ENCODE peak calls at places on chromosomes 2 and 18, in ten cellular contexts. K is Panc1, R is IMR-90, N is body of pancreas, Q is A549, F is suprapubic skin, Z is GM23338, E is heart left ventricle, C is endodermal cell, B is ovary. I is an unnamed sample. For H3K4me1, the result is how much of the 10 kb centered on the place peaks cover.

GRCh38 chr18:10122116-10122515 is 208.3 kb downstream of the VAPA start:
- DNase-seq in K (no peak), R (peak), N (no peak), Q (no peak), F (no peak), Z (no peak), E (no peak), C (no peak), B (no peak), I (no peak)

GRCh38 chr2:204608261-204608660 is 63.0 kb downstream of the PARD3B start:
- DNase-seq in K (no peak), R (peak), N (no peak), Q (no peak), F (no peak), Z (no peak), E (no peak), C (no peak), B (peak), I (no peak)

GRCh38 chr2:3233877-3234276 is 143.7 kb downstream of the EIPR1 start:
- DNase-seq in K (no peak), R (no peak), N (no peak), Q (no peak), F (no peak), Z (no peak), E (no peak), C (peak), B (no peak), I (no peak)

GRCh38 chr2:26768759-26769500 is 4.8 kb downstream of the SLC35F6 start:
- DNase-seq in K (no peak), R (no peak), N (no peak), Q (peak), F (peak), Z (no peak), E (peak), C (no peak), B (no peak), I (peak)

GRCh38 chr2:222568866-222569265 is 87.0 kb downstream of the FARSB start:
- DNase-seq in K (no peak), R (peak), N (no peak), Q (no peak), F (no peak), Z (peak), E (no peak), C (no peak), B (no peak), I (no peak)

GRCh38 chr2:202249521-202249850 is 11.1 kb upstream of the SUMO1 start:
- DNase-seq in K (no peak), R (peak), N (no peak), Q (no peak), F (no peak), Z (no peak), E (no peak), C (peak), B (no peak), I (no peak)

GRCh38 chr2:143928184-143928583 is 591.7 kb downstream of the ZEB2 start:
- DNase-seq in K (no peak), R (no peak), N (no peak), Q (no peak), F (no peak), Z (no peak), E (no peak), C (no peak), B (no peak), I (no peak)

GRCh38 chr18:712401-713134 is at the start of gene ENOSF1:
- DNase-seq in K (peak), R (peak), N (peak), Q (peak), F (peak), Z (peak), E (peak), C (peak), B (peak), I (peak)

GRCh38 chr2:239725551-239725890 is 299.6 kb downstream of the NDUFA10 start:
- DNase-seq in K (no peak), R (no peak), N (no peak), Q (no peak), F (peak), Z (no peak), E (no peak), C (peak), B (no peak), I (no peak)

DNA sequence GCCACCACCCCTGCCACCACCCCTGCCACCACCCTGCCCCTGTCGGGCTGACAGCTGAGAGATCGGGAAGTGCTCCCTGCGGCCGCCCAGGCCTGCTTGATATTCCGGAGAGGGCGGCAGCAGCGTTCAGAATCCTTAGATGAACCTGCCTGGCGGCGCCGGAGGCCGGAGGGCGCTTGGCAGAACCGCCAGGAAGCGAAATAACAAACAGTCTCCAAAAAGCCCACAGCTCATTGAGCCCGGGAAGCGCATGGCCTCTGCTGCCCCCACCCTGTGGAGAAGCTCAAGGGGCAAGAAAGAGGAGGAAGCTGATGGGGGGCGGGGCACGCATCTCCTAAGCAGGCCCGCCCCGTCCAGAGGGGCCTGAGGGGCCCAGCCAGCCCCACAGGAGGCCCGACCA is 92.2 kb upstream of the MBOAT2 start:
- DNase-seq in K (no peak), R (peak), N (no peak), Q (no peak), F (no peak), Z (peak), E (peak), C (peak), B (peak), I (peak)
- TF ChIP-seq CTCF in K (no peak), R (peak), N (no peak), Q (no peak), F (no peak), Z (no peak), E (peak), C (peak), B (no peak), I (peak)

GRCh38 chr2:45382744-45383143 is 228.3 kb downstream of the SRBD1 start:
- DNase-seq in K (no peak), R (peak), N (no peak), Q (no peak), F (no peak), Z (no peak), E (no peak), C (no peak), B (no peak), I (no peak)
- H3K4me1 ChIP-seq in K (under half), R (under half), N (under half), Q (under half), F (under half), Z (under half), E (under half), C (under half), B (under half), I (under half)

GRCh38 chr2:152344561-152345195 is 9.7 kb downstream of the FMNL2 start:
- DNase-seq in K (no peak), R (no peak), N (no peak), Q (no peak), F (no peak), Z (no peak), E (no peak), C (no peak), B (no peak), I (no peak)
- TF ChIP-seq CTCF in K (no peak), R (no peak), N (no peak), Q (no peak), F (no peak), Z (no peak), E (no peak), C (no peak), B (no peak), I (no peak)

GRCh38 chr2:101829018-101829396 is 131.5 kb downstream of the MAP4K4 start:
- DNase-seq in K (no peak), R (no peak), N (no peak), Q (no peak), F (no peak), Z (no peak), E (no peak), C (no peak), B (no peak), I (no peak)
- H3K4me1 ChIP-seq in K (under half), R (under half), N (under half), Q (under half), F (under half), Z (under half), E (under half), C (under half), B (under half), I (under half)

DNA sequence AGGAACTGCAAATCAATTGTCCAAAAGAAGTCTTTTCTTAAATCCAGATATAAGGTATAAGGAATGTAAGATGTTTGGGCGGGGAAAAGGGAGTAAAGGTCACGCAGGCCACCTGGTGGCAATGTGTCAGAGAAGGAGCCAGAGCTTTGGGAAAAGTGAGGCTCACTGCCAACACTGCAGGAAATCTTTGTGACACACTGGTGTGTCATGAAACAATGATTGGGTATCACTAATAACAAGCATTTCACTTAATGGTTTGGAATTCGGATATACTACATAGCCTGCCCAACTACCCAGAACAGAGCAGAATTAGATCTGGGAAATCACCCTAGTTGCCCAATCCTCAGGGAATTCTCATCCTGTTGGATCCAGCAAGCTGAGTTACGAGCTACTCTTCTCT is 61.0 kb downstream of the RBMS1 start:
- DNase-seq in K (no peak), R (peak), N (no peak), Q (peak), F (no peak), Z (peak), E (no peak), C (peak), B (no peak), I (no peak)
- TF ChIP-seq CTCF in K (peak), R (no peak), N (no peak), Q (no peak), F (no peak), Z (peak), E (no peak), C (peak), B (no peak), I (no peak)

DNA sequence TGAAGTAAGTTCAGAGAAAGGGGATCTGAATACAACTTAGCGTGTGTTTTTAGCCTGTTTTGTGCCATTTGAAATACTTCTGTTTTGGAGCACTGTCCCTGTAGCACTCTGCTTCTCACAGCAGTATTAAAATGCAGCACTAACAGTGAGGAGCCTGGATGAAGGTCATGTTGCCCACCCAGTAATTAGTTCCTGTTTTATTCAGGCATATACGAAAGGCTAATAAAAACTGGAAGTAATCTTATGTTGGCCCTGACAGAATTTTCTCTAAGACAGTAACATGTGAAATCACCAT is 113.6 kb downstream of the CRIM1 start:
- DNase-seq in K (no peak), R (no peak), N (no peak), Q (no peak), F (no peak), Z (no peak), E (no peak), C (no peak), B (no peak), I (no peak)
- H3K4me1 ChIP-seq in K (under half), R (under half), N (under half), Q (under half), F (under half), Z (under half), E (under half), C (under half), B (under half), I (under half)

GRCh38 chr2:186991766-186992417 is 142.9 kb upstream of the ZSWIM2 start:
- DNase-seq in K (no peak), R (no peak), N (no peak), Q (no peak), F (no peak), Z (no peak), E (no peak), C (no peak), B (no peak), I (no peak)
- TF ChIP-seq CTCF in K (peak), R (no peak), N (no peak), Q (no peak), F (no peak), Z (no peak), E (peak), C (no peak), B (no peak), I (no peak)

DNA sequence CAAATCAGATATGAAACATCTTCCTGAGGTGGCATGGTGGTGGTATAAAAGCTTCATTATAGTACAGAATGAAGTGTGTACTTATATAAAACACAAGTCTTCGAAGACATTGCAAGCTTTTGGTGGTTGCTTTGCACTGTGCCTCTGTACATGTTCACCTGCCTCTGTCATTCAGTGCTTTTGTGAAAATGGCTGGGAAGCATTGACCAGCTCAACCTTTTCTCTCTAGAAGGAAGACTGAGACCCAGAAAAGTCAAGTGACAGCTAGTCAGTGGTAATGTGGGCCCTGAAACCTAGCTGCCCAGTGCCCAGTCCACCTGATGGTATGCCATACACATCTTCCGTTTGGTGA is 12.1 kb downstream of the ITGA6 start:
- DNase-seq in K (no peak), R (no peak), N (no peak), Q (no peak), F (peak), Z (no peak), E (no peak), C (no peak), B (no peak), I (no peak)
- H3K4me1 ChIP-seq in K (half or more), R (under half), N (half or more), Q (half or more), F (half or more), Z (half or more), E (under half), C (under half), B (under half), I (under half)

DNA sequence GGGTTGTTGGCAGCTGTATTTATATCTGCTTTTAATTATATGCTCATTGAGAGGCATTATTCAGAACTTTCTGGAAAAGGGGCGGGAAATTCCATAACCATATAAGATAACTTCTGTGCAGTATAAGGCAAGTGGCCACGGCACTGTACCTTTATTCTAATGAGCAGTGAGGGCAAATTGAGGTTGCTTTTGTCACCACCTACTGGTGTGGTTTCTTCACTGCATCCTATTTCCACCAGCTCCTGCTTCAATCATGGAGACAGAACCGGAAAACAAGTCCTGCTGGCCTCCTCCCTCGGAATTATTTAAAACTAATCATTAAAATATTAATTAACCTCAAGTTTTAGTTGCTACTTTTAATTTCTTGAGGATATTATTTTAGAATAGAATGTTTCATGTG is 759.4 kb downstream of the CBLN2 start:
- DNase-seq in K (no peak), R (no peak), N (no peak), Q (peak), F (no peak), Z (peak), E (no peak), C (peak), B (no peak), I (no peak)
- TF ChIP-seq CTCF in K (peak), R (peak), N (no peak), Q (no peak), F (no peak), Z (peak), E (no peak), C (peak), B (no peak), I (no peak)

GRCh38 chr2:197324801-197325200 is 14.2 kb upstream of the ANKRD44 start:
- DNase-seq in K (no peak), R (no peak), N (no peak), Q (no peak), F (no peak), Z (no peak), E (no peak), C (no peak), B (no peak), I (no peak)

GRCh38 chr2:197327073-197327775 is 16.6 kb upstream of the ANKRD44 start:
- DNase-seq in K (no peak), R (no peak), N (no peak), Q (no peak), F (no peak), Z (no peak), E (no peak), C (no peak), B (no peak), I (no peak)

GRCh38 chr2:197322729-197323720 is 12.4 kb upstream of the ANKRD44 start:
- DNase-seq in K (no peak), R (no peak), N (no peak), Q (no peak), F (no peak), Z (peak), E (no peak), C (peak), B (no peak), I (no peak)

GRCh38 chr2:197327776-197328169 is 17.2 kb upstream of the ANKRD44 start:
- DNase-seq in K (no peak), R (no peak), N (no peak), Q (no peak), F (no peak), Z (no peak), E (no peak), C (no peak), B (no peak), I (no peak)

GRCh38 chr2:197322143-197322542 is 11.6 kb upstream of the ANKRD44 start:
- DNase-seq in K (no peak), R (no peak), N (no peak), Q (no peak), F (no peak), Z (no peak), E (no peak), C (no peak), B (no peak), I (no peak)
- H3K4me1 ChIP-seq in K (under half), R (under half), N (under half), Q (under half), F (under half), Z (under half), E (under half), C (under half), B (under half), I (under half)